ENCODE peak calls at places on chromosomes 11 and 22, in five cellular contexts. One of them, this sample, is unnamed.

GRCh38 chr11:120715239-120715638 is 203.7 kb downstream of the GRIK4 start:
- DNase-seq in PC-3: peak; percentile 5
- DNase-seq in IMR-90: no peak
- DNase-seq in neuronal stem cell: no peak
- DNase-seq in GM23248: peak; percentile 22
- DNase-seq in this sample: no peak

GRCh38 chr22:48811885-48812284 is 1015.8 kb downstream of the BRD1 start:
- DNase-seq in PC-3: no peak
- DNase-seq in IMR-90: no peak
- DNase-seq in neuronal stem cell: no peak
- DNase-seq in GM23248: no peak
- DNase-seq in this sample: no peak

GRCh38 chr22:36328635-36329216 is 59.0 kb downstream of the MYH9 start:
- DNase-seq in PC-3: peak; percentile 69
- DNase-seq in IMR-90: peak; percentile 96
- DNase-seq in neuronal stem cell: no peak
- DNase-seq in GM23248: peak; percentile 74
- DNase-seq in this sample: peak; percentile 94

GRCh38 chr11:43747130-43747802 is 66.7 kb downstream of the HSD17B12 start:
- DNase-seq in PC-3: no peak
- DNase-seq in IMR-90: no peak
- DNase-seq in neuronal stem cell: no peak
- DNase-seq in GM23248: no peak
- DNase-seq in this sample: no peak

GRCh38 chr22:35197071-35197470 is 60.2 kb upstream of the HMGXB4 start:
- DNase-seq in PC-3: no peak
- DNase-seq in IMR-90: no peak
- DNase-seq in neuronal stem cell: no peak
- DNase-seq in GM23248: no peak
- DNase-seq in this sample: no peak

GRCh38 chr11:14357843-14358728 is 897 bp downstream of the RRAS2 start:
- DNase-seq in PC-3: peak; percentile 71
- DNase-seq in IMR-90: peak; percentile 54
- DNase-seq in neuronal stem cell: peak; percentile 67
- DNase-seq in GM23248: peak; percentile 85
- DNase-seq in this sample: peak; percentile 74

GRCh38 chr11:30244255-30244654 is 13.4 kb downstream of the FSHB start:
- DNase-seq in PC-3: peak; percentile 37
- DNase-seq in IMR-90: peak; percentile 58
- DNase-seq in neuronal stem cell: no peak
- DNase-seq in GM23248: peak; percentile 48
- DNase-seq in this sample: no peak

GRCh38 chr11:117823941-117824420 is 563 bp downstream of the FXYD2 start:
- DNase-seq in PC-3: no peak
- DNase-seq in IMR-90: no peak
- DNase-seq in neuronal stem cell: no peak
- DNase-seq in GM23248: no peak
- DNase-seq in this sample: peak; percentile 87

GRCh38 chr11:18012314-18012905 is 437 bp downstream of the SERGEF start:
- DNase-seq in PC-3: peak; percentile 30
- DNase-seq in IMR-90: peak; percentile 13
- DNase-seq in neuronal stem cell: no peak
- DNase-seq in GM23248: no peak
- DNase-seq in this sample: peak; percentile 23

GRCh38 chr11:130675456-130675855 is 227.0 kb downstream of the ADAMTS15 start:
- DNase-seq in PC-3: no peak
- DNase-seq in IMR-90: peak; percentile 50
- DNase-seq in neuronal stem cell: no peak
- DNase-seq in GM23248: peak; percentile 91
- DNase-seq in this sample: peak; percentile 51

GRCh38 chr11:115682101-115682500 is 177.9 kb upstream of the CADM1 start:
- DNase-seq in PC-3: no peak
- DNase-seq in IMR-90: peak; percentile 78
- DNase-seq in neuronal stem cell: no peak
- DNase-seq in GM23248: no peak
- DNase-seq in this sample: peak; percentile 37

GRCh38 chr11:76233936-76234703 is 27.8 kb upstream of the WNT11 start:
- DNase-seq in PC-3: no peak
- DNase-seq in IMR-90: no peak
- DNase-seq in neuronal stem cell: no peak
- DNase-seq in GM23248: peak; percentile 67
- DNase-seq in this sample: peak; percentile 44

GRCh38 chr11:104973616-104974015 is 5.2 kb upstream of the CASP4 start:
- DNase-seq in PC-3: no peak
- DNase-seq in IMR-90: no peak
- DNase-seq in neuronal stem cell: no peak
- DNase-seq in GM23248: no peak
- DNase-seq in this sample: no peak

GRCh38 chr11:36130401-36130800 is 158.8 kb downstream of the COMMD9 start:
- DNase-seq in PC-3: peak; percentile 17
- DNase-seq in IMR-90: peak; percentile 77
- DNase-seq in neuronal stem cell: no peak
- DNase-seq in GM23248: peak; percentile 63
- DNase-seq in this sample: peak; percentile 39

GRCh38 chr22:36413022-36413770 is 25.4 kb upstream of the MYH9 start:
- DNase-seq in PC-3: no peak
- DNase-seq in IMR-90: peak; percentile 36
- DNase-seq in neuronal stem cell: no peak
- DNase-seq in GM23248: peak; percentile 17
- DNase-seq in this sample: no peak

GRCh38 chr11:18731949-18732821 is 6.2 kb upstream of the IGSF22 start:
- DNase-seq in PC-3: peak; percentile 70
- DNase-seq in IMR-90: peak; percentile 38
- DNase-seq in neuronal stem cell: peak; percentile 63
- DNase-seq in GM23248: peak; percentile 41
- DNase-seq in this sample: peak; percentile 47

GRCh38 chr22:23898006-23898974 is 4.1 kb downstream of the MIF start:
- DNase-seq in PC-3: no peak
- DNase-seq in IMR-90: no peak
- DNase-seq in neuronal stem cell: no peak
- DNase-seq in GM23248: no peak
- DNase-seq in this sample: no peak

GRCh38 chr11:67269401-67270255 is 3.4 kb downstream of the GRK2 start:
- DNase-seq in PC-3: no peak
- DNase-seq in IMR-90: no peak
- DNase-seq in neuronal stem cell: no peak
- DNase-seq in GM23248: no peak
- DNase-seq in this sample: no peak

GRCh38 chr11:67271212-67271547 is 4.9 kb downstream of the GRK2 start:
- DNase-seq in PC-3: no peak
- DNase-seq in IMR-90: no peak
- DNase-seq in neuronal stem cell: no peak
- DNase-seq in GM23248: no peak
- DNase-seq in this sample: no peak

GRCh38 chr11:67271548-67272284 is 5.4 kb downstream of the GRK2 start:
- DNase-seq in PC-3: no peak
- DNase-seq in IMR-90: no peak
- DNase-seq in neuronal stem cell: no peak
- DNase-seq in GM23248: no peak
- DNase-seq in this sample: no peak

GRCh38 chr11:67268684-67269268 is 2.5 kb downstream of the GRK2 start:
- DNase-seq in PC-3: no peak
- DNase-seq in IMR-90: no peak
- DNase-seq in neuronal stem cell: no peak
- DNase-seq in GM23248: no peak
- DNase-seq in this sample: no peak

GRCh38 chr11:67270256-67271211 is 4.3 kb downstream of the GRK2 start:
- DNase-seq in PC-3: no peak
- DNase-seq in IMR-90: no peak
- DNase-seq in neuronal stem cell: no peak
- DNase-seq in GM23248: no peak
- DNase-seq in this sample: no peak
- H3K9ac ChIP-seq in PC-3: no peak overlapping the region
- H3K9ac ChIP-seq in IMR-90: peak overlapping the region; percentile 54
- H3K9ac ChIP-seq in neuronal stem cell: no peak overlapping the region
- H3K9ac ChIP-seq in GM23248: peak overlapping the region; percentile 7
- H3K9ac ChIP-seq in this sample: no peak overlapping the region

DNA sequence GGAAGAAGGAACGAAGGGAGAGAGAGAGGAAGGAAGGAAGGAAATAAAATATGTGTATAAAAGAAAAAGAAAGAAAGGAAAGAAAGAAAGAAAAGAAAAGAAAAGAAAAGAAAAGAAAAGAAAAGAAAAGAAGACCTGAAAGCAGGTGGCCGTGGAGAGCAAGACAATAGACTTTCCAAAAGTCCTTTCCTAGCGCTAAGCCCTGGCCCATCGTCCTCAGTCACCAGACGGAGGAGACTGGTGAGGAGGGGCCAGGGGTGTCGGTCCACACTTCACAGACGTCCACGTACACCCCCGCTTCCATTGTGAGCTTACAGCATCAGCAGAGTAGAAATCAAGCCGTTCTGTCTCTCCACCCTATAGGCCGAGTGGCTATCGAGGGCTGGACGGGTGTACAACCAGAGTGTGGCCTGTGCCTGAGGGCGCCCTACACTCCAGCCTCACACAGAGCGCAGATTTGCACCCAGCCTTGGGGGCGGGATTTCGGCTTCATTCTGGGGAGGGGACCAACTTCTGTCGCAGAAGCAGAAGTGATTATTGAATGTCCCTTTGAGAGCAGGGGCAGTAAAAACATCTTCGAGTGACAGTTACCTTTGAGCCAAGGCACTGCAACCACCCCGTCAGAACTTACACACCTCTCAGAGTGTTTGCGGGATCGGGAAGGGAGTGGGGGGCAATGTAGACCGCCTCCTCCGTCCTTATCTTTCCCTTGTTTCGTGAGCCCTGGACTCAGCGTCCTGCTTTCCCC is 2.0 kb upstream of the BSX start:
- DNase-seq in PC-3: no peak
- DNase-seq in IMR-90: no peak
- DNase-seq in neuronal stem cell: no peak
- DNase-seq in GM23248: no peak
- DNase-seq in this sample: no peak
- H2AFZ ChIP-seq in PC-3: peak overlapping the region; percentile 57
- H2AFZ ChIP-seq in IMR-90: peak overlapping the region; percentile 83
- H2AFZ ChIP-seq in neuronal stem cell: peak overlapping the region; percentile 98
- H2AFZ ChIP-seq in GM23248: peak overlapping the region; percentile 90
- H2AFZ ChIP-seq in this sample: peak overlapping the region; percentile 30

DNA sequence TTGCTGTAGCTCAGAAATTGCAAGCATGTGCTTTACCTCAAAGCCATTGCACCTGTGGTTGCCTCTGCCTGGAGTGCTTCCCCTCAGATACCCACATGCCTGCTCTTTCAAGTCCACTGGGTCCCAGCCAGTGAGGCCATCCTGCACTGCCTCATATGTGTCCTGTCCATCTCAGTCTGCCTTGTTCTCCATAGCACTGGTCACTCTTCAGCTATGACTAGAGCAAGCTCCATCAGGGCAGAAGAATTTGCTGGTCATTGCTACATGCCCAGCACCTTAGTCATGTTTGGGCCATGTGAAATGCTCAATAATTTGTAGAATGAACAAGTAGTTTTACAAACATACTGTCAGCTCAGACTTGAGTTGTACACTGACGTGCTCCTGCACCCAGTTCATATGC is 64.4 kb upstream of the HORMAD2 start:
- DNase-seq in PC-3: peak; percentile 35
- DNase-seq in IMR-90: peak; percentile 95
- DNase-seq in neuronal stem cell: no peak
- DNase-seq in GM23248: peak; percentile 94
- DNase-seq in this sample: peak; percentile 93
- H3K27ac ChIP-seq in PC-3: no peak overlapping the region
- H3K27ac ChIP-seq in IMR-90: peak overlapping the region; percentile 47
- H3K27ac ChIP-seq in neuronal stem cell: no peak overlapping the region
- H3K27ac ChIP-seq in GM23248: peak overlapping the region; percentile 69
- H3K27ac ChIP-seq in this sample: peak overlapping the region; percentile 50

GRCh38 chr11:1654388-1655167 is 25.0 kb downstream of the KRTAP5-5 start:
- DNase-seq in PC-3: no peak
- DNase-seq in IMR-90: no peak
- DNase-seq in neuronal stem cell: no peak
- DNase-seq in GM23248: no peak
- DNase-seq in this sample: no peak

GRCh38 chr11:1653541-1654387 is 24.2 kb downstream of the KRTAP5-5 start:
- DNase-seq in PC-3: no peak
- DNase-seq in IMR-90: no peak
- DNase-seq in neuronal stem cell: no peak
- DNase-seq in GM23248: no peak
- DNase-seq in this sample: no peak

GRCh38 chr11:1652026-1652425 is 22.5 kb downstream of the KRTAP5-5 start:
- DNase-seq in PC-3: no peak
- DNase-seq in IMR-90: no peak
- DNase-seq in neuronal stem cell: no peak
- DNase-seq in GM23248: no peak
- DNase-seq in this sample: no peak

GRCh38 chr11:1652442-1652777 is 22.8 kb downstream of the KRTAP5-5 start:
- DNase-seq in PC-3: no peak
- DNase-seq in IMR-90: no peak
- DNase-seq in neuronal stem cell: no peak
- DNase-seq in GM23248: no peak
- DNase-seq in this sample: no peak

GRCh38 chr11:1652778-1653540 is 23.4 kb downstream of the KRTAP5-5 start:
- DNase-seq in PC-3: peak; percentile 70
- DNase-seq in IMR-90: peak; percentile 29
- DNase-seq in neuronal stem cell: peak; percentile 78
- DNase-seq in GM23248: peak; percentile 75
- DNase-seq in this sample: peak; percentile 47
- H3K9ac ChIP-seq in PC-3: no peak overlapping the region
- H3K9ac ChIP-seq in IMR-90: no peak overlapping the region
- H3K9ac ChIP-seq in neuronal stem cell: no peak overlapping the region
- H3K9ac ChIP-seq in GM23248: no peak overlapping the region
- H3K9ac ChIP-seq in this sample: no peak overlapping the region

GRCh38 chr11:59706518-59707285 is 6.9 kb downstream of the OR10V1 start:
- DNase-seq in PC-3: peak; percentile 90
- DNase-seq in IMR-90: peak; percentile 88
- DNase-seq in neuronal stem cell: no peak
- DNase-seq in GM23248: peak; percentile 68
- DNase-seq in this sample: peak; percentile 41
- H2AFZ ChIP-seq in PC-3: no peak overlapping the region
- H2AFZ ChIP-seq in IMR-90: no peak overlapping the region
- H2AFZ ChIP-seq in neuronal stem cell: peak overlapping the region; percentile 74
- H2AFZ ChIP-seq in GM23248: no peak overlapping the region
- H2AFZ ChIP-seq in this sample: no peak overlapping the region

GRCh38 chr11:66904561-66904960 is 47.7 kb downstream of the LRFN4 start:
- DNase-seq in PC-3: peak; percentile 48
- DNase-seq in IMR-90: no peak
- DNase-seq in neuronal stem cell: no peak
- DNase-seq in GM23248: no peak
- DNase-seq in this sample: peak; percentile 81

GRCh38 chr11:66905631-66906030 is 48.8 kb downstream of the LRFN4 start:
- DNase-seq in PC-3: no peak
- DNase-seq in IMR-90: no peak
- DNase-seq in neuronal stem cell: no peak
- DNase-seq in GM23248: no peak
- DNase-seq in this sample: no peak

GRCh38 chr11:66902486-66903177 is 45.8 kb downstream of the LRFN4 start:
- DNase-seq in PC-3: no peak
- DNase-seq in IMR-90: no peak
- DNase-seq in neuronal stem cell: no peak
- DNase-seq in GM23248: no peak
- DNase-seq in this sample: no peak

GRCh38 chr11:66904981-66905521 is 48.2 kb downstream of the LRFN4 start:
- DNase-seq in PC-3: no peak
- DNase-seq in IMR-90: no peak
- DNase-seq in neuronal stem cell: no peak
- DNase-seq in GM23248: no peak
- DNase-seq in this sample: no peak

GRCh38 chr11:66904055-66904454 is 47.2 kb downstream of the LRFN4 start:
- DNase-seq in PC-3: peak; percentile 83
- DNase-seq in IMR-90: peak; percentile 23
- DNase-seq in neuronal stem cell: no peak
- DNase-seq in GM23248: no peak
- DNase-seq in this sample: peak; percentile 48
- H3K27ac ChIP-seq in PC-3: peak overlapping the region; percentile 88
- H3K27ac ChIP-seq in IMR-90: no peak overlapping the region
- H3K27ac ChIP-seq in neuronal stem cell: no peak overlapping the region
- H3K27ac ChIP-seq in GM23248: no peak overlapping the region
- H3K27ac ChIP-seq in this sample: no peak overlapping the region